ENCODE peak calls at places on chromosomes 7 and 10, in six cellular contexts. One of them, this sample, is unnamed.

GRCh38 chr7:43648725-43649406 is 66.0 kb downstream of the STK17A start:
- DNase-seq in PC-9: peak; percentile 60
- DNase-seq in fibroblast of lung: peak; percentile 69
- DNase-seq in GM10248: peak; percentile 80
- DNase-seq in adrenal gland: no peak
- DNase-seq in tibial artery: no peak
- DNase-seq in this sample: no peak

GRCh38 chr10:69335063-69335587 is 56.8 kb downstream of the HK1 start:
- DNase-seq in PC-9: no peak
- DNase-seq in fibroblast of lung: peak; percentile 80
- DNase-seq in GM10248: no peak
- DNase-seq in adrenal gland: peak; percentile 48
- DNase-seq in tibial artery: peak; percentile 82
- DNase-seq in this sample: no peak

GRCh38 chr7:105935250-105935649 is 27.8 kb upstream of the CDHR3 start:
- DNase-seq in PC-9: no peak
- DNase-seq in fibroblast of lung: no peak
- DNase-seq in GM10248: no peak
- DNase-seq in adrenal gland: no peak
- DNase-seq in tibial artery: no peak
- DNase-seq in this sample: no peak

GRCh38 chr10:34698979-34699378 is 116.1 kb downstream of the PARD3 start:
- DNase-seq in PC-9: peak; percentile 83
- DNase-seq in fibroblast of lung: peak; percentile 44
- DNase-seq in GM10248: no peak
- DNase-seq in adrenal gland: peak; percentile 24
- DNase-seq in tibial artery: no peak
- DNase-seq in this sample: no peak

GRCh38 chr10:44196336-44196735 is 188.6 kb downstream of the CXCL12 start:
- DNase-seq in PC-9: no peak
- DNase-seq in fibroblast of lung: no peak
- DNase-seq in GM10248: no peak
- DNase-seq in adrenal gland: no peak
- DNase-seq in tibial artery: no peak
- DNase-seq in this sample: no peak

GRCh38 chr7:27066148-27066547 is 29.7 kb downstream of the HOXA1 start:
- DNase-seq in PC-9: peak; percentile 90
- DNase-seq in fibroblast of lung: peak; percentile 51
- DNase-seq in GM10248: no peak
- DNase-seq in adrenal gland: no peak
- DNase-seq in tibial artery: no peak
- DNase-seq in this sample: no peak

GRCh38 chr10:120221873-120222485 is 235.0 kb upstream of the PLPP4 start:
- DNase-seq in PC-9: peak; percentile 43
- DNase-seq in fibroblast of lung: no peak
- DNase-seq in GM10248: peak; percentile 50
- DNase-seq in adrenal gland: no peak
- DNase-seq in tibial artery: no peak
- DNase-seq in this sample: no peak

GRCh38 chr7:152760384-152761115 is 998 bp downstream of the ACTR3B start:
- DNase-seq in PC-9: no peak
- DNase-seq in fibroblast of lung: peak; percentile 22
- DNase-seq in GM10248: no peak
- DNase-seq in adrenal gland: no peak
- DNase-seq in tibial artery: no peak
- DNase-seq in this sample: no peak

GRCh38 chr7:134963031-134963430 is 23.3 kb upstream of the AGBL3 start:
- DNase-seq in PC-9: no peak
- DNase-seq in fibroblast of lung: no peak
- DNase-seq in GM10248: no peak
- DNase-seq in adrenal gland: no peak
- DNase-seq in tibial artery: no peak
- DNase-seq in this sample: no peak

GRCh38 chr10:95374597-95375209 is 83.9 kb upstream of the PDLIM1 start:
- DNase-seq in PC-9: peak; percentile 59
- DNase-seq in fibroblast of lung: peak; percentile 78
- DNase-seq in GM10248: peak; percentile 71
- DNase-seq in adrenal gland: peak; percentile 83
- DNase-seq in tibial artery: peak; percentile 88
- DNase-seq in this sample: no peak

GRCh38 chr7:36661135-36661840 is 63.0 kb downstream of the AOAH start:
- DNase-seq in PC-9: no peak
- DNase-seq in fibroblast of lung: no peak
- DNase-seq in GM10248: no peak
- DNase-seq in adrenal gland: no peak
- DNase-seq in tibial artery: no peak
- DNase-seq in this sample: no peak

GRCh38 chr7:18356195-18356645 is 139.3 kb upstream of the HDAC9 start:
- DNase-seq in PC-9: peak; percentile 54
- DNase-seq in fibroblast of lung: peak; percentile 53
- DNase-seq in GM10248: peak; percentile 31
- DNase-seq in adrenal gland: no peak
- DNase-seq in tibial artery: no peak
- DNase-seq in this sample: no peak

GRCh38 chr10:104441601-104442000 is 88.0 kb downstream of the CFAP58 start:
- DNase-seq in PC-9: no peak
- DNase-seq in fibroblast of lung: peak; percentile 91
- DNase-seq in GM10248: no peak
- DNase-seq in adrenal gland: no peak
- DNase-seq in tibial artery: no peak
- DNase-seq in this sample: no peak

GRCh38 chr10:94193466-94193924 is 169.2 kb downstream of the NOC3L start:
- DNase-seq in PC-9: no peak
- DNase-seq in fibroblast of lung: peak; percentile 85
- DNase-seq in GM10248: no peak
- DNase-seq in adrenal gland: no peak
- DNase-seq in tibial artery: no peak
- DNase-seq in this sample: no peak

GRCh38 chr10:11260136-11260535 is 242.5 kb downstream of the CELF2 start:
- DNase-seq in PC-9: no peak
- DNase-seq in fibroblast of lung: no peak
- DNase-seq in GM10248: no peak
- DNase-seq in adrenal gland: no peak
- DNase-seq in tibial artery: no peak
- DNase-seq in this sample: no peak

GRCh38 chr7:1020849-1021251 is 23.5 kb upstream of the GPR146 start:
- DNase-seq in PC-9: no peak
- DNase-seq in fibroblast of lung: no peak
- DNase-seq in GM10248: no peak
- DNase-seq in adrenal gland: no peak
- DNase-seq in tibial artery: no peak
- DNase-seq in this sample: no peak

GRCh38 chr7:44433255-44434022 is 57.0 kb downstream of the NUDCD3 start:
- DNase-seq in PC-9: no peak
- DNase-seq in fibroblast of lung: no peak
- DNase-seq in GM10248: no peak
- DNase-seq in adrenal gland: no peak
- DNase-seq in tibial artery: no peak
- DNase-seq in this sample: no peak

GRCh38 chr7:1691096-1691495 is 21.0 kb downstream of the ELFN1 start:
- DNase-seq in PC-9: no peak
- DNase-seq in fibroblast of lung: no peak
- DNase-seq in GM10248: no peak
- DNase-seq in adrenal gland: no peak
- DNase-seq in tibial artery: peak; percentile 44
- DNase-seq in this sample: no peak

GRCh38 chr10:42990016-42990720 is 86.7 kb upstream of the RET start:
- DNase-seq in PC-9: no peak
- DNase-seq in fibroblast of lung: no peak
- DNase-seq in GM10248: peak; percentile 14
- DNase-seq in adrenal gland: no peak
- DNase-seq in tibial artery: no peak
- DNase-seq in this sample: no peak

GRCh38 chr7:77910124-77910523 is 111.6 kb downstream of the PHTF2 start:
- DNase-seq in PC-9: no peak
- DNase-seq in fibroblast of lung: no peak
- DNase-seq in GM10248: no peak
- DNase-seq in adrenal gland: no peak
- DNase-seq in tibial artery: no peak
- DNase-seq in this sample: no peak
- TF ChIP-seq CTCF in PC-9: no peak
- TF ChIP-seq CTCF in fibroblast of lung: no peak
- TF ChIP-seq CTCF in GM10248: no peak
- TF ChIP-seq CTCF in adrenal gland: no peak
- TF ChIP-seq CTCF in tibial artery: no peak
- TF ChIP-seq CTCF in this sample: no peak

DNA sequence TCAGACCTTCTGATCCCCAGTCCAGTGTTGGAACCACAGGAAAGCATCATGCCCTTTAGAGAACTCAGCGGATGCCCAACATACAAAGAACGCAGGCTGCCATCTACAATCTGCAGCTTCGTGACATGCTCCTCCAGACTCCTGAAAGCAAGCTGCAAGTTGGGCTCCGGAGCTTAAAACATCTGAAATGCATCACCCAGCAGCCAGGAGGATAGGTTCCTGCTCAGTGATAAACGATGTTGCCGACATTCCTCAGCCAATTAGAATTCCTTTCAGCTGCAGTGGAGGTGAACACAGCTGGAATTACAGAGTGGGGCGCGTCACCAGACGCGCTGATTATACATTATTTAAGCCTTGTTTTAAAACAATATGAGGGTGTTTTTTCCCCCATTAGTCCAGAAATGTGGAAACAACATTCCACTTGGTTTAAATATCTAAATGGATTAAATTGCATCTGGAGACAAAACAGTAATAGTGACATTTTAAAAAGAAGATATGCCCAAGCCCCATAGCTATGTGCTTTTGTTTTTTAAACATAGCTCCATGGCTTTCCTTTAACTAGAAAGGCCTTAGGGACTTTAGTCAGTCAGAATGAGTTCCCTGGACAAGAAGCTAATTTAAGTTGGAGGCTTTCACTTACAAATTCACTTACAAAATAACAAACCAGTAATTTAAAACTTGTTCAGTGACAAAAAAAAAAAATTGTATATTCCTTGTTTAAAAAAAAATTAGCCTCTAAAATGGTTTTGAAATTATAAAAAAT is 6.3 kb downstream of the SMURF1 start:
- DNase-seq in PC-9: no peak
- DNase-seq in fibroblast of lung: peak; percentile 69
- DNase-seq in GM10248: no peak
- DNase-seq in adrenal gland: no peak
- DNase-seq in tibial artery: no peak
- DNase-seq in this sample: no peak
- TF ChIP-seq CTCF in PC-9: no peak
- TF ChIP-seq CTCF in fibroblast of lung: no peak
- TF ChIP-seq CTCF in GM10248: no peak
- TF ChIP-seq CTCF in adrenal gland: no peak
- TF ChIP-seq CTCF in tibial artery: no peak
- TF ChIP-seq CTCF in this sample: no peak

GRCh38 chr10:17229967-17230682 is 2.1 kb downstream of the VIM start:
- DNase-seq in PC-9: peak; percentile 80
- DNase-seq in fibroblast of lung: peak; percentile 84
- DNase-seq in GM10248: peak; percentile 72
- DNase-seq in adrenal gland: peak; percentile 82
- DNase-seq in tibial artery: peak; percentile 92
- DNase-seq in this sample: no peak
- TF ChIP-seq CTCF in PC-9: no peak
- TF ChIP-seq CTCF in fibroblast of lung: no peak
- TF ChIP-seq CTCF in GM10248: no peak
- TF ChIP-seq CTCF in adrenal gland: no peak
- TF ChIP-seq CTCF in tibial artery: peak; percentile 32
- TF ChIP-seq CTCF in this sample: no peak

GRCh38 chr10:88318803-88319202 is 264.3 kb downstream of the RNLS start:
- DNase-seq in PC-9: peak; percentile 32
- DNase-seq in fibroblast of lung: peak; percentile 2
- DNase-seq in GM10248: no peak
- DNase-seq in adrenal gland: no peak
- DNase-seq in tibial artery: no peak
- DNase-seq in this sample: no peak
- TF ChIP-seq CTCF in PC-9: peak; percentile 51
- TF ChIP-seq CTCF in fibroblast of lung: peak; percentile 9
- TF ChIP-seq CTCF in GM10248: no peak
- TF ChIP-seq CTCF in adrenal gland: no peak
- TF ChIP-seq CTCF in tibial artery: no peak
- TF ChIP-seq CTCF in this sample: no peak

GRCh38 chr7:157886261-157886660 is 549.5 kb downstream of the DNAJB6 start:
- DNase-seq in PC-9: no peak
- DNase-seq in fibroblast of lung: no peak
- DNase-seq in GM10248: no peak
- DNase-seq in adrenal gland: no peak
- DNase-seq in tibial artery: no peak
- DNase-seq in this sample: no peak
- TF ChIP-seq CTCF in PC-9: no peak
- TF ChIP-seq CTCF in fibroblast of lung: no peak
- TF ChIP-seq CTCF in GM10248: no peak
- TF ChIP-seq CTCF in adrenal gland: no peak
- TF ChIP-seq CTCF in tibial artery: no peak
- TF ChIP-seq CTCF in this sample: no peak

GRCh38 chr10:19168584-19168983 is 120.0 kb downstream of the MALRD1 start:
- DNase-seq in PC-9: no peak
- DNase-seq in fibroblast of lung: peak; percentile 6
- DNase-seq in GM10248: no peak
- DNase-seq in adrenal gland: no peak
- DNase-seq in tibial artery: no peak
- DNase-seq in this sample: no peak
- TF ChIP-seq CTCF in PC-9: no peak
- TF ChIP-seq CTCF in fibroblast of lung: no peak
- TF ChIP-seq CTCF in GM10248: no peak
- TF ChIP-seq CTCF in adrenal gland: no peak
- TF ChIP-seq CTCF in tibial artery: no peak
- TF ChIP-seq CTCF in this sample: no peak

DNA sequence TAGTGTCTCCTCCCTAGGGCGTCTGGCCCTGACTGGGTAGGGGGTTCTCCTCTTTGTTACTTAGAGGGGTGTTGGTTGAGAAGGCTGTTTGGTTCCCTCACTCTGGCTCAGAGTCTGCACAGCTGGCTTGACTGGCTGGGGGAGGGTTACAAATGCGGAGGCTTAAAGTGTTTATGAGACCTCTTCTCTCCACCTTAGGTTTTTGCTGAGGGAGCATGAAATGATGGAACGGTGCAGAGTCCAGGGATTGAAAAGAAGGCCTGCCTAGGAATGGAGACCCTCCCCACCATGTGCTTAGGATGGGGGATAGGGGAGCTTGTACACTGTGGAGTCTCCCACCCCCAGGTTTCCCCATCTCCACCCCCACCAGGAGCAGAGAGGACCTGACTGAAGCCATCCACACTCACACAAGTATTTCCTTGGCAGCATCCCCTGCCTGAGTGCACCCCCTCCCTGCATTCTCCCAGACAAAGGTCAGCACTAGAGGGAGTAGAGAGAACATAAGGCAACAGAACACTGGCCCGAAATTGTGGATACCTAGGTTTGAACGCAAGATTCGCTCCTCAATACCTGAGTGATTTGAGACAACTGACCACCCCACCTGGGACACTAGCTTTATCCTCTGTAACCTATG is 1.7 kb upstream of the LDB1 start:
- DNase-seq in PC-9: no peak
- DNase-seq in fibroblast of lung: peak; percentile 58
- DNase-seq in GM10248: no peak
- DNase-seq in adrenal gland: peak; percentile 17
- DNase-seq in tibial artery: no peak
- DNase-seq in this sample: no peak
- TF ChIP-seq CTCF in PC-9: no peak
- TF ChIP-seq CTCF in fibroblast of lung: peak; percentile 37
- TF ChIP-seq CTCF in GM10248: no peak
- TF ChIP-seq CTCF in adrenal gland: no peak
- TF ChIP-seq CTCF in tibial artery: no peak
- TF ChIP-seq CTCF in this sample: no peak